ENCODE peak calls at places on chromosomes 16 and 17, in six cellular contexts. One of them, this sample, is unnamed.

GRCh38 chr16:68563631-68564366 is 24.7 kb downstream of the ZFP90 start:
- DNase-seq in stimulated activated CD8-positive, alpha-beta memory T cell treated with anti-CD3 and anti-CD28 coated beads, Interleukin-4, amount 100 ng/mL, for 24 hours: no peak
- DNase-seq in NCI-H146: no peak
- DNase-seq in activated naive CD4-positive, alpha-beta T cell treated with Interleukin-2 at 50 U/mL for 16 hours: no peak
- DNase-seq in B cell: no peak
- DNase-seq in GM04503: no peak
- DNase-seq in this sample: no peak

GRCh38 chr17:51759260-51759659 is 399.3 kb downstream of the CA10 start:
- DNase-seq in stimulated activated CD8-positive, alpha-beta memory T cell treated with anti-CD3 and anti-CD28 coated beads, Interleukin-4, amount 100 ng/mL, for 24 hours: no peak
- DNase-seq in NCI-H146: no peak
- DNase-seq in activated naive CD4-positive, alpha-beta T cell treated with Interleukin-2 at 50 U/mL for 16 hours: no peak
- DNase-seq in B cell: no peak
- DNase-seq in GM04503: no peak
- DNase-seq in this sample: no peak

GRCh38 chr16:48153689-48154265 is 2.0 kb downstream of the ABCC12 start:
- DNase-seq in stimulated activated CD8-positive, alpha-beta memory T cell treated with anti-CD3 and anti-CD28 coated beads, Interleukin-4, amount 100 ng/mL, for 24 hours: no peak
- DNase-seq in NCI-H146: no peak
- DNase-seq in activated naive CD4-positive, alpha-beta T cell treated with Interleukin-2 at 50 U/mL for 16 hours: no peak
- DNase-seq in B cell: no peak
- DNase-seq in GM04503: no peak
- DNase-seq in this sample: no peak

GRCh38 chr17:76491271-76492184 is 9.7 kb downstream of the RHBDF2 start:
- DNase-seq in stimulated activated CD8-positive, alpha-beta memory T cell treated with anti-CD3 and anti-CD28 coated beads, Interleukin-4, amount 100 ng/mL, for 24 hours: no peak
- DNase-seq in NCI-H146: no peak
- DNase-seq in activated naive CD4-positive, alpha-beta T cell treated with Interleukin-2 at 50 U/mL for 16 hours: no peak
- DNase-seq in B cell: no peak
- DNase-seq in GM04503: no peak
- DNase-seq in this sample: no peak

GRCh38 chr16:11734025-11734652 is 8.5 kb downstream of the TXNDC11 start:
- DNase-seq in stimulated activated CD8-positive, alpha-beta memory T cell treated with anti-CD3 and anti-CD28 coated beads, Interleukin-4, amount 100 ng/mL, for 24 hours: no peak
- DNase-seq in NCI-H146: no peak
- DNase-seq in activated naive CD4-positive, alpha-beta T cell treated with Interleukin-2 at 50 U/mL for 16 hours: no peak
- DNase-seq in B cell: no peak
- DNase-seq in GM04503: no peak
- DNase-seq in this sample: no peak

GRCh38 chr17:15169676-15170075 is 95.5 kb downstream of the PMP22 start:
- DNase-seq in stimulated activated CD8-positive, alpha-beta memory T cell treated with anti-CD3 and anti-CD28 coated beads, Interleukin-4, amount 100 ng/mL, for 24 hours: no peak
- DNase-seq in NCI-H146: no peak
- DNase-seq in activated naive CD4-positive, alpha-beta T cell treated with Interleukin-2 at 50 U/mL for 16 hours: no peak
- DNase-seq in B cell: no peak
- DNase-seq in GM04503: no peak
- DNase-seq in this sample: no peak

GRCh38 chr16:2946649-2947048 is 17.4 kb upstream of the KREMEN2 start:
- DNase-seq in stimulated activated CD8-positive, alpha-beta memory T cell treated with anti-CD3 and anti-CD28 coated beads, Interleukin-4, amount 100 ng/mL, for 24 hours: no peak
- DNase-seq in NCI-H146: no peak
- DNase-seq in activated naive CD4-positive, alpha-beta T cell treated with Interleukin-2 at 50 U/mL for 16 hours: no peak
- DNase-seq in B cell: no peak
- DNase-seq in GM04503: no peak
- DNase-seq in this sample: no peak

GRCh38 chr17:44722254-44722653 is 13.8 kb downstream of the DBF4B start:
- DNase-seq in stimulated activated CD8-positive, alpha-beta memory T cell treated with anti-CD3 and anti-CD28 coated beads, Interleukin-4, amount 100 ng/mL, for 24 hours: no peak
- DNase-seq in NCI-H146: no peak
- DNase-seq in activated naive CD4-positive, alpha-beta T cell treated with Interleukin-2 at 50 U/mL for 16 hours: no peak
- DNase-seq in B cell: no peak
- DNase-seq in GM04503: no peak
- DNase-seq in this sample: no peak

GRCh38 chr17:15966183-15966878 is 21.4 kb downstream of the ADORA2B start:
- DNase-seq in stimulated activated CD8-positive, alpha-beta memory T cell treated with anti-CD3 and anti-CD28 coated beads, Interleukin-4, amount 100 ng/mL, for 24 hours: no peak
- DNase-seq in NCI-H146: peak; percentile 80
- DNase-seq in activated naive CD4-positive, alpha-beta T cell treated with Interleukin-2 at 50 U/mL for 16 hours: no peak
- DNase-seq in B cell: no peak
- DNase-seq in GM04503: no peak
- DNase-seq in this sample: no peak

GRCh38 chr17:73307130-73307529 is 4.7 kb downstream of the CDC42EP4 start:
- DNase-seq in stimulated activated CD8-positive, alpha-beta memory T cell treated with anti-CD3 and anti-CD28 coated beads, Interleukin-4, amount 100 ng/mL, for 24 hours: no peak
- DNase-seq in NCI-H146: no peak
- DNase-seq in activated naive CD4-positive, alpha-beta T cell treated with Interleukin-2 at 50 U/mL for 16 hours: no peak
- DNase-seq in B cell: no peak
- DNase-seq in GM04503: no peak
- DNase-seq in this sample: no peak

GRCh38 chr17:382644-383533 is 30.3 kb upstream of the RPH3AL start:
- DNase-seq in stimulated activated CD8-positive, alpha-beta memory T cell treated with anti-CD3 and anti-CD28 coated beads, Interleukin-4, amount 100 ng/mL, for 24 hours: no peak
- DNase-seq in NCI-H146: peak; percentile 64
- DNase-seq in activated naive CD4-positive, alpha-beta T cell treated with Interleukin-2 at 50 U/mL for 16 hours: no peak
- DNase-seq in B cell: no peak
- DNase-seq in GM04503: no peak
- DNase-seq in this sample: no peak

GRCh38 chr17:7237761-7238417 is 1.4 kb downstream of the PHF23 start:
- DNase-seq in stimulated activated CD8-positive, alpha-beta memory T cell treated with anti-CD3 and anti-CD28 coated beads, Interleukin-4, amount 100 ng/mL, for 24 hours: peak; percentile 81
- DNase-seq in NCI-H146: peak; percentile 73
- DNase-seq in activated naive CD4-positive, alpha-beta T cell treated with Interleukin-2 at 50 U/mL for 16 hours: peak; percentile 83
- DNase-seq in B cell: peak; percentile 91
- DNase-seq in GM04503: no peak
- DNase-seq in this sample: peak; percentile 70

GRCh38 chr16:71880176-71880575 is 3.8 kb downstream of the ZNF821 start:
- DNase-seq in stimulated activated CD8-positive, alpha-beta memory T cell treated with anti-CD3 and anti-CD28 coated beads, Interleukin-4, amount 100 ng/mL, for 24 hours: no peak
- DNase-seq in NCI-H146: no peak
- DNase-seq in activated naive CD4-positive, alpha-beta T cell treated with Interleukin-2 at 50 U/mL for 16 hours: no peak
- DNase-seq in B cell: no peak
- DNase-seq in GM04503: no peak
- DNase-seq in this sample: no peak

GRCh38 chr17:7912927-7913524 is 3.1 kb downstream of the RNF227 start:
- DNase-seq in stimulated activated CD8-positive, alpha-beta memory T cell treated with anti-CD3 and anti-CD28 coated beads, Interleukin-4, amount 100 ng/mL, for 24 hours: no peak
- DNase-seq in NCI-H146: peak; percentile 66
- DNase-seq in activated naive CD4-positive, alpha-beta T cell treated with Interleukin-2 at 50 U/mL for 16 hours: peak; percentile 28
- DNase-seq in B cell: peak; percentile 73
- DNase-seq in GM04503: no peak
- DNase-seq in this sample: peak; percentile 78

GRCh38 chr17:69723741-69724140 is 309.2 kb downstream of the MAP2K6 start:
- DNase-seq in stimulated activated CD8-positive, alpha-beta memory T cell treated with anti-CD3 and anti-CD28 coated beads, Interleukin-4, amount 100 ng/mL, for 24 hours: no peak
- DNase-seq in NCI-H146: no peak
- DNase-seq in activated naive CD4-positive, alpha-beta T cell treated with Interleukin-2 at 50 U/mL for 16 hours: no peak
- DNase-seq in B cell: no peak
- DNase-seq in GM04503: no peak
- DNase-seq in this sample: no peak

GRCh38 chr16:89562027-89562599 is 1.6 kb downstream of the RPL13 start:
- DNase-seq in stimulated activated CD8-positive, alpha-beta memory T cell treated with anti-CD3 and anti-CD28 coated beads, Interleukin-4, amount 100 ng/mL, for 24 hours: no peak
- DNase-seq in NCI-H146: no peak
- DNase-seq in activated naive CD4-positive, alpha-beta T cell treated with Interleukin-2 at 50 U/mL for 16 hours: peak; percentile 10
- DNase-seq in B cell: no peak
- DNase-seq in GM04503: no peak
- DNase-seq in this sample: no peak

GRCh38 chr17:19336938-19337711 is 25.4 kb downstream of the B9D1 start:
- DNase-seq in stimulated activated CD8-positive, alpha-beta memory T cell treated with anti-CD3 and anti-CD28 coated beads, Interleukin-4, amount 100 ng/mL, for 24 hours: no peak
- DNase-seq in NCI-H146: no peak
- DNase-seq in activated naive CD4-positive, alpha-beta T cell treated with Interleukin-2 at 50 U/mL for 16 hours: no peak
- DNase-seq in B cell: no peak
- DNase-seq in GM04503: no peak
- DNase-seq in this sample: no peak

GRCh38 chr16:11687606-11688519 is 19.6 kb downstream of the SNN start:
- DNase-seq in stimulated activated CD8-positive, alpha-beta memory T cell treated with anti-CD3 and anti-CD28 coated beads, Interleukin-4, amount 100 ng/mL, for 24 hours: no peak
- DNase-seq in NCI-H146: no peak
- DNase-seq in activated naive CD4-positive, alpha-beta T cell treated with Interleukin-2 at 50 U/mL for 16 hours: no peak
- DNase-seq in B cell: no peak
- DNase-seq in GM04503: no peak
- DNase-seq in this sample: no peak

GRCh38 chr17:34757106-34757505 is 177.7 kb downstream of the TMEM132E start:
- DNase-seq in stimulated activated CD8-positive, alpha-beta memory T cell treated with anti-CD3 and anti-CD28 coated beads, Interleukin-4, amount 100 ng/mL, for 24 hours: no peak
- DNase-seq in NCI-H146: no peak
- DNase-seq in activated naive CD4-positive, alpha-beta T cell treated with Interleukin-2 at 50 U/mL for 16 hours: no peak
- DNase-seq in B cell: no peak
- DNase-seq in GM04503: no peak
- DNase-seq in this sample: no peak

GRCh38 chr16:88943741-88944140 is 33.3 kb downstream of the CBFA2T3 start:
- DNase-seq in stimulated activated CD8-positive, alpha-beta memory T cell treated with anti-CD3 and anti-CD28 coated beads, Interleukin-4, amount 100 ng/mL, for 24 hours: no peak
- DNase-seq in NCI-H146: no peak
- DNase-seq in activated naive CD4-positive, alpha-beta T cell treated with Interleukin-2 at 50 U/mL for 16 hours: no peak
- DNase-seq in B cell: no peak
- DNase-seq in GM04503: no peak
- DNase-seq in this sample: no peak

GRCh38 chr17:17289091-17289490 is 8.0 kb upstream of the COPS3 start:
- DNase-seq in stimulated activated CD8-positive, alpha-beta memory T cell treated with anti-CD3 and anti-CD28 coated beads, Interleukin-4, amount 100 ng/mL, for 24 hours: no peak
- DNase-seq in NCI-H146: no peak
- DNase-seq in activated naive CD4-positive, alpha-beta T cell treated with Interleukin-2 at 50 U/mL for 16 hours: no peak
- DNase-seq in B cell: no peak
- DNase-seq in GM04503: no peak
- DNase-seq in this sample: no peak

GRCh38 chr17:30415491-30415890 is 36.8 kb downstream of the CPD start:
- DNase-seq in stimulated activated CD8-positive, alpha-beta memory T cell treated with anti-CD3 and anti-CD28 coated beads, Interleukin-4, amount 100 ng/mL, for 24 hours: no peak
- DNase-seq in NCI-H146: no peak
- DNase-seq in activated naive CD4-positive, alpha-beta T cell treated with Interleukin-2 at 50 U/mL for 16 hours: no peak
- DNase-seq in B cell: no peak
- DNase-seq in GM04503: peak; percentile 21
- DNase-seq in this sample: no peak

GRCh38 chr17:55527520-55528118 is 16.4 kb upstream of the SMIM36 start:
- DNase-seq in stimulated activated CD8-positive, alpha-beta memory T cell treated with anti-CD3 and anti-CD28 coated beads, Interleukin-4, amount 100 ng/mL, for 24 hours: no peak
- DNase-seq in NCI-H146: no peak
- DNase-seq in activated naive CD4-positive, alpha-beta T cell treated with Interleukin-2 at 50 U/mL for 16 hours: no peak
- DNase-seq in B cell: no peak
- DNase-seq in GM04503: no peak
- DNase-seq in this sample: no peak

GRCh38 chr17:21303441-21304065 is 19.0 kb downstream of the MAP2K3 start:
- DNase-seq in stimulated activated CD8-positive, alpha-beta memory T cell treated with anti-CD3 and anti-CD28 coated beads, Interleukin-4, amount 100 ng/mL, for 24 hours: no peak
- DNase-seq in NCI-H146: no peak
- DNase-seq in activated naive CD4-positive, alpha-beta T cell treated with Interleukin-2 at 50 U/mL for 16 hours: no peak
- DNase-seq in B cell: no peak
- DNase-seq in GM04503: no peak
- DNase-seq in this sample: no peak

GRCh38 chr17:75604034-75604695 is 16.6 kb downstream of the MYO15B start:
- DNase-seq in stimulated activated CD8-positive, alpha-beta memory T cell treated with anti-CD3 and anti-CD28 coated beads, Interleukin-4, amount 100 ng/mL, for 24 hours: no peak
- DNase-seq in NCI-H146: no peak
- DNase-seq in activated naive CD4-positive, alpha-beta T cell treated with Interleukin-2 at 50 U/mL for 16 hours: no peak
- DNase-seq in B cell: no peak
- DNase-seq in GM04503: no peak
- DNase-seq in this sample: no peak

GRCh38 chr16:68737730-68738590 is 868 bp downstream of the CDH1 start:
- DNase-seq in stimulated activated CD8-positive, alpha-beta memory T cell treated with anti-CD3 and anti-CD28 coated beads, Interleukin-4, amount 100 ng/mL, for 24 hours: no peak
- DNase-seq in NCI-H146: peak; percentile 44
- DNase-seq in activated naive CD4-positive, alpha-beta T cell treated with Interleukin-2 at 50 U/mL for 16 hours: no peak
- DNase-seq in B cell: peak; percentile 46
- DNase-seq in GM04503: no peak
- DNase-seq in this sample: no peak

GRCh38 chr16:57167951-57168350 is 17.9 kb downstream of the PSME3IP1 start:
- DNase-seq in stimulated activated CD8-positive, alpha-beta memory T cell treated with anti-CD3 and anti-CD28 coated beads, Interleukin-4, amount 100 ng/mL, for 24 hours: no peak
- DNase-seq in NCI-H146: peak; percentile 19
- DNase-seq in activated naive CD4-positive, alpha-beta T cell treated with Interleukin-2 at 50 U/mL for 16 hours: no peak
- DNase-seq in B cell: peak; percentile 50
- DNase-seq in GM04503: no peak
- DNase-seq in this sample: peak; percentile 72